ENCODE peak calls at places on chromosome 21, in five cellular contexts. I, M, J, O and H are unnamed samples.

GRCh38 chr21:44958471-44959191 is 18.8 kb downstream of the SLX9 start:
- DNase-seq in M (no peak), I (peak; percentile 30), O (no peak), J (peak; percentile 90), H (no peak)

GRCh38 chr21:41360072-41360821 is 1.6 kb upstream of the MX2 start:
- DNase-seq in I (no peak), M (no peak), J (no peak), O (no peak), H (no peak)

GRCh38 chr21:45280178-45280821 is 7.4 kb downstream of the POFUT2 start:
- DNase-seq in I (no peak), O (no peak), M (no peak), J (no peak), H (no peak)

GRCh38 chr21:43663033-43663432 is 3.7 kb downstream of the RRP1B start:
- DNase-seq in I (no peak), O (no peak), M (no peak), J (no peak), H (no peak)

GRCh38 chr21:42590431-42591131 is 62.8 kb upstream of the PDE9A start:
- DNase-seq in J (no peak), O (no peak), I (no peak), M (no peak), H (no peak)

GRCh38 chr21:44886113-44887075 is 12.9 kb upstream of the PTTG1IP start:
- DNase-seq in O (no peak), I (no peak), J (no peak), M (no peak), H (no peak)

GRCh38 chr21:36063375-36064084 is 3.2 kb upstream of the SETD4 start:
- DNase-seq in M (no peak), J (no peak), I (no peak), O (no peak), H (no peak)

GRCh38 chr21:41770901-41771624 is 4.2 kb upstream of the RIPK4 start:
- DNase-seq in J (no peak), I (no peak), O (no peak), M (no peak), H (no peak)

GRCh38 chr21:34813266-34813886 is 144.6 kb downstream of the CLIC6 start:
- DNase-seq in I (no peak), O (no peak), M (no peak), J (peak; percentile 91), H (no peak)

GRCh38 chr21:43840259-43840658 is 24.8 kb upstream of the AGPAT3 start:
- DNase-seq in J (no peak), M (no peak), O (no peak), I (no peak), H (no peak)

GRCh38 chr21:45288441-45288841 is 746 bp upstream of the POFUT2 start:
- DNase-seq in O (no peak), I (no peak), J (no peak), M (no peak), H (no peak)

GRCh38 chr21:33251119-33251518 is 15.0 kb upstream of the IL10RB start:
- DNase-seq in I (no peak), M (no peak), O (no peak), J (no peak), H (no peak)

GRCh38 chr21:31730687-31731111 is 1.2 kb downstream of the SCAF4 start:
- DNase-seq in M (no peak), J (peak; percentile 26), O (no peak), I (no peak), H (no peak)

GRCh38 chr21:37057614-37058013 is 15.3 kb downstream of the PIGP start:
- DNase-seq in M (no peak), J (no peak), I (no peak), O (no peak), H (no peak)

GRCh38 chr21:42427809-42428419 is 24.2 kb downstream of the UBASH3A start:
- DNase-seq in J (no peak), M (no peak), O (no peak), I (no peak), H (no peak)

GRCh38 chr21:36730291-36731281 is 31.7 kb downstream of the SIM2 start:
- DNase-seq in O (no peak), M (no peak), J (no peak), I (no peak), H (no peak)

GRCh38 chr21:42232176-42232825 is 13.4 kb downstream of the ABCG1 start:
- DNase-seq in J (no peak), M (no peak), O (no peak), I (no peak), H (no peak)

GRCh38 chr21:36861924-36862323 is 104.5 kb downstream of the HLCS start:
- DNase-seq in I (no peak), J (no peak), O (no peak), M (no peak), H (no peak)

GRCh38 chr21:25573409-25574206 is 33.7 kb downstream of the MRPL39 start:
- DNase-seq in J (peak; percentile 92), I (no peak), M (no peak), O (no peak), H (no peak)

GRCh38 chr21:26572668-26573381 is at the start of gene CYYR1:
- DNase-seq in J (no peak), O (no peak), I (peak; percentile 0), M (no peak), H (no peak)

GRCh38 chr21:42474982-42475381 is 21.0 kb downstream of the RSPH1 start:
- DNase-seq in O (no peak), M (no peak), I (no peak), J (no peak), H (no peak)

GRCh38 chr21:34994646-34995631 is 54.2 kb downstream of the RUNX1 start:
- DNase-seq in O (no peak), J (no peak), I (no peak), M (no peak), H (no peak)

GRCh38 chr21:27040738-27041137 is 73.8 kb upstream of the ADAMTS5 start:
- DNase-seq in I (no peak), J (no peak), M (no peak), O (no peak), H (no peak)

GRCh38 chr21:38178653-38179503 is 77.9 kb upstream of the KCNJ15 start:
- DNase-seq in O (no peak), M (no peak), J (no peak), I (no peak), H (no peak)

GRCh38 chr21:43805275-43805800 is 16.0 kb downstream of the RRP1 start:
- DNase-seq in I (no peak), O (no peak), M (peak; percentile 94), J (no peak), H (no peak)

GRCh38 chr21:21436012-21436545 is 437.9 kb downstream of the NCAM2 start:
- DNase-seq in I (no peak), O (no peak), J (no peak), M (no peak), H (no peak)

GRCh38 chr21:25809013-25809412 is 74.2 kb downstream of the GABPA start:
- DNase-seq in J (peak; percentile 42), M (no peak), O (no peak), I (no peak), H (no peak)

GRCh38 chr21:26070822-26071425 is 99.6 kb downstream of the APP start:
- DNase-seq in J (peak; percentile 73), O (no peak), M (peak; percentile 6), I (no peak), H (no peak)

GRCh38 chr21:46158666-46159300 is 3.4 kb upstream of the FTCD start:
- DNase-seq in I (no peak), M (no peak), O (no peak), J (no peak), H (no peak)

GRCh38 chr21:41211041-41211426 is 43.1 kb downstream of the BACE2 start:
- DNase-seq in O (no peak), J (no peak), I (no peak), M (no peak), H (no peak)

GRCh38 chr21:35102488-35103407 is 53.6 kb upstream of the RUNX1 start:
- DNase-seq in J (no peak), M (no peak), I (peak; percentile 29), O (no peak), H (peak; percentile 90)

GRCh38 chr21:45513741-45514310 is 28.4 kb downstream of the SLC19A1 start:
- DNase-seq in J (no peak), I (no peak), M (no peak), O (no peak), H (no peak)

GRCh38 chr21:36456714-36457399 is 23.1 kb downstream of the CLDN14 start:
- DNase-seq in J (no peak), I (no peak), O (no peak), M (no peak), H (no peak)

GRCh38 chr21:45362748-45363145 is 42.2 kb upstream of the COL18A1 start:
- DNase-seq in O (no peak), I (no peak), J (no peak), M (no peak), H (no peak)

GRCh38 chr21:19123053-19123452 is 719.5 kb upstream of the TMPRSS15 start:
- DNase-seq in O (no peak), M (no peak), I (no peak), J (no peak), H (no peak)

GRCh38 chr21:43766734-43767497 is 9.2 kb downstream of the CSTB start:
- DNase-seq in I (no peak), M (no peak), O (no peak), J (no peak), H (no peak)

GRCh38 chr21:42500736-42501135 is 4.7 kb upstream of the RSPH1 start:
- DNase-seq in M (no peak), J (no peak), I (no peak), O (no peak), H (no peak)

GRCh38 chr21:39182484-39183271 is 573 bp downstream of the PSMG1 start:
- DNase-seq in J (peak; percentile 31), M (no peak), I (peak; percentile 40), O (no peak), H (no peak)